ENCODE peak calls at places on chromosome 12, in ten cellular contexts. P, L, R, O, M, H, Y, Z, W and A are unnamed samples.

GRCh38 chr12:88553941-88554658 is 26.2 kb downstream of the KITLG start:
- DNase-seq in O (no peak), Z (peak), Y (no peak), P (peak), M (no peak), L (no peak), H (peak), W (no peak), R (peak), A (no peak)

GRCh38 chr12:50613463-50613862 is 108.7 kb downstream of the DIP2B start:
- DNase-seq in Y (peak), H (no peak), O (no peak), Z (no peak), W (no peak), P (no peak), R (no peak), L (no peak), M (no peak), A (no peak)

GRCh38 chr12:95736631-95737030 is 53.9 kb downstream of the NTN4 start:
- DNase-seq in W (no peak), H (no peak), Z (no peak), M (no peak), O (no peak), P (no peak), R (no peak), Y (no peak), L (no peak), A (no peak)

GRCh38 chr12:49552014-49552413 is 13.2 kb downstream of the KCNH3 start:
- DNase-seq in O (no peak), M (no peak), H (no peak), P (peak), L (no peak), W (no peak), Z (no peak), R (no peak), Y (no peak), A (no peak)

GRCh38 chr12:91778938-91779400 is 366.7 kb downstream of the BTG1 start:
- DNase-seq in H (peak), M (no peak), Z (peak), L (no peak), R (peak), P (no peak), Y (peak), O (no peak), W (no peak), A (peak)

GRCh38 chr12:46963977-46964376 is 115.4 kb upstream of the PCED1B start:
- DNase-seq in L (no peak), M (no peak), R (peak), W (no peak), Y (peak), O (no peak), Z (peak), P (no peak), H (no peak), A (no peak)

GRCh38 chr12:71810905-71811304 is 28.7 kb upstream of the TBC1D15 start:
- DNase-seq in W (no peak), H (no peak), P (no peak), R (no peak), O (no peak), M (no peak), L (no peak), Y (no peak), Z (peak), A (no peak)

GRCh38 chr12:124833693-124834122 is 30.0 kb downstream of the SCARB1 start:
- DNase-seq in P (peak), H (no peak), O (no peak), M (no peak), Y (no peak), L (no peak), W (no peak), Z (no peak), R (no peak), A (no peak)

GRCh38 chr12:76183459-76184186 is 99.1 kb upstream of the NAP1L1 start:
- DNase-seq in H (peak), Y (peak), P (no peak), Z (peak), W (no peak), O (no peak), L (no peak), M (no peak), R (peak), A (peak)

GRCh38 chr12:61525331-61525730 is 734.9 kb upstream of the USP15 start:
- DNase-seq in H (no peak), L (no peak), Z (no peak), Y (no peak), O (no peak), P (no peak), M (no peak), W (no peak), R (no peak), A (no peak)

GRCh38 chr12:132566551-132567131 is 43.7 kb downstream of the LRCOL1 start:
- DNase-seq in H (no peak), O (no peak), M (no peak), W (no peak), Z (no peak), R (no peak), L (no peak), P (no peak), Y (no peak), A (no peak)

GRCh38 chr12:54024581-54024980 is 3.7 kb upstream of the HOXC6 start:
- DNase-seq in R (no peak), M (no peak), H (no peak), W (no peak), O (no peak), Z (no peak), P (no peak), Y (no peak), L (no peak), A (no peak)

GRCh38 chr12:112153181-112153899 is 28.0 kb downstream of the TRAFD1 start:
- DNase-seq in H (no peak), Y (no peak), P (no peak), M (no peak), R (no peak), Z (no peak), W (no peak), L (no peak), O (no peak), A (no peak)

GRCh38 chr12:112005419-112006395 is 7.3 kb downstream of the TMEM116 start:
- DNase-seq in Y (peak), W (no peak), Z (peak), P (no peak), M (no peak), L (no peak), H (no peak), O (no peak), R (peak), A (no peak)

GRCh38 chr12:115155665-115156645 is 472.0 kb upstream of the TBX3 start:
- DNase-seq in H (peak), Y (no peak), Z (peak), O (no peak), W (no peak), P (no peak), R (no peak), M (no peak), L (no peak), A (peak)

GRCh38 chr12:20018406-20018805 is 349.9 kb upstream of the PDE3A start:
- DNase-seq in L (no peak), P (no peak), Z (no peak), M (no peak), R (no peak), H (no peak), W (no peak), O (no peak), Y (no peak), A (no peak)

GRCh38 chr12:3071107-3071506 is 6.1 kb upstream of the TSPAN9 start:
- DNase-seq in O (no peak), M (no peak), P (no peak), L (no peak), H (peak), Y (no peak), R (no peak), W (no peak), Z (no peak), A (no peak)

GRCh38 chr12:55929306-55929791 is 1.6 kb upstream of the DGKA start:
- DNase-seq in W (peak), L (no peak), P (no peak), O (peak), Z (no peak), M (no peak), R (no peak), Y (peak), H (no peak), A (no peak)

GRCh38 chr12:104998423-104999346 is 12.6 kb downstream of the NOPCHAP1 start:
- DNase-seq in Y (no peak), Z (no peak), O (no peak), L (no peak), H (no peak), W (no peak), R (peak), P (no peak), M (no peak), A (no peak)

GRCh38 chr12:65266408-65266807 is 12.1 kb upstream of the MSRB3 start:
- DNase-seq in H (no peak), L (no peak), Y (no peak), P (no peak), W (no peak), Z (no peak), R (no peak), M (no peak), O (no peak), A (no peak)

GRCh38 chr12:98618952-98619351 is 25.5 kb downstream of the SLC25A3 start:
- DNase-seq in R (no peak), H (no peak), M (no peak), Y (peak), W (no peak), Z (peak), P (no peak), O (no peak), L (no peak), A (no peak)

GRCh38 chr12:64999157-64999425 is 122.0 kb downstream of the WIF1 start:
- DNase-seq in Z (no peak), L (no peak), O (no peak), R (no peak), M (no peak), W (no peak), H (no peak), Y (no peak), P (no peak), A (no peak)

GRCh38 chr12:105076098-105076497 is 8.2 kb downstream of the ALDH1L2 start:
- DNase-seq in W (no peak), R (no peak), Y (no peak), P (no peak), M (no peak), L (no peak), H (no peak), O (no peak), Z (peak), A (no peak)

GRCh38 chr12:123363743-123364531 is 710 bp downstream of the SBNO1 start:
- DNase-seq in L (no peak), M (peak), O (peak), P (peak), W (peak), R (peak), Y (peak), H (no peak), Z (no peak), A (no peak)

GRCh38 chr12:47707905-47708543 is 2.2 kb upstream of the RPAP3 start:
- DNase-seq in P (no peak), O (no peak), R (no peak), W (no peak), Y (peak), H (no peak), L (no peak), M (no peak), Z (no peak), A (no peak)

GRCh38 chr12:23704992-23705943 is 244.2 kb downstream of the SOX5 start:
- DNase-seq in P (no peak), L (no peak), R (no peak), W (no peak), Z (no peak), H (no peak), Y (no peak), O (no peak), M (no peak), A (no peak)

GRCh38 chr12:66132408-66132807 is 1.9 kb upstream of the LLPH start:
- DNase-seq in Z (peak), L (no peak), H (peak), P (no peak), M (no peak), W (no peak), O (no peak), Y (no peak), R (peak), A (no peak)

GRCh38 chr12:67621112-67621511 is 27.4 kb upstream of the DYRK2 start:
- DNase-seq in P (no peak), W (no peak), M (no peak), Z (peak), Y (no peak), R (no peak), O (no peak), H (no peak), L (no peak), A (no peak)

GRCh38 chr12:75812341-75813018 is 219.1 kb downstream of the PHLDA1 start:
- DNase-seq in H (no peak), P (peak), R (no peak), M (no peak), O (no peak), W (no peak), Y (no peak), L (no peak), Z (peak), A (no peak)

GRCh38 chr12:47481041-47481440 is 224.8 kb downstream of the RPAP3 start:
- DNase-seq in Z (no peak), R (no peak), O (no peak), L (no peak), W (no peak), M (no peak), P (no peak), H (no peak), Y (no peak), A (no peak)

GRCh38 chr12:30963709-30964564 is 37.4 kb downstream of the TSPAN11 start:
- DNase-seq in O (no peak), P (no peak), W (no peak), M (no peak), L (no peak), H (no peak), Y (no peak), R (no peak), Z (no peak), A (no peak)

GRCh38 chr12:105888696-105889095 is 250.1 kb downstream of the NUAK1 start:
- DNase-seq in P (no peak), Y (no peak), Z (no peak), M (no peak), L (no peak), W (no peak), O (no peak), H (no peak), R (no peak), A (no peak)

GRCh38 chr12:16112626-16113560 is 164.6 kb downstream of the SLC15A5 start:
- DNase-seq in M (no peak), P (no peak), Z (peak), L (no peak), Y (no peak), H (no peak), R (no peak), O (no peak), W (no peak), A (no peak)

GRCh38 chr12:75571204-75571603 is 59.8 kb upstream of the KRR1 start:
- DNase-seq in R (no peak), Y (no peak), P (no peak), M (no peak), Z (no peak), L (no peak), W (no peak), H (no peak), O (no peak), A (no peak)

GRCh38 chr12:61915420-61915819 is 344.8 kb upstream of the USP15 start:
- DNase-seq in P (no peak), M (no peak), L (no peak), H (no peak), R (no peak), Z (peak), Y (peak), O (no peak), W (no peak), A (no peak)

GRCh38 chr12:71438670-71439361 is 782 bp upstream of the LGR5 start:
- DNase-seq in L (no peak), Y (no peak), M (no peak), P (peak), O (no peak), R (peak), H (no peak), Z (no peak), W (no peak), A (no peak)

GRCh38 chr12:102824218-102824835 is 92.7 kb downstream of the PAH start:
- DNase-seq in H (no peak), W (no peak), L (peak), O (no peak), R (peak), Y (no peak), Z (peak), P (peak), M (no peak), A (no peak)

GRCh38 chr12:89105243-89105642 is 247.1 kb downstream of the DUSP6 start:
- DNase-seq in W (no peak), M (no peak), L (no peak), P (no peak), Y (no peak), R (no peak), O (no peak), H (no peak), Z (no peak), A (no peak)